ENCODE peak calls at places on chromosomes 2 and 18, in six cellular contexts. W, Z, H, M, B and Q are unnamed samples.

GRCh38 chr2:151619337-151619989 is 114.8 kb downstream of the NEB start:
- DNase-seq in W (no peak), Z (no peak), H (no peak), M (no peak), B (no peak), Q (no peak)

GRCh38 chr2:152543717-152544116 is 173.5 kb downstream of the PRPF40A start:
- DNase-seq in W (no peak), Z (no peak), H (no peak), M (no peak), B (no peak), Q (no peak)

GRCh38 chr2:47631840-47632398 is 151.0 kb upstream of the MSH6 start:
- DNase-seq in W (no peak), Z (no peak), H (peak; percentile 81), M (no peak), B (no peak), Q (no peak)

GRCh38 chr18:42052137-42052708 is 97.2 kb downstream of the PIK3C3 start:
- DNase-seq in W (no peak), Z (no peak), H (peak; percentile 34), M (no peak), B (no peak), Q (no peak)

GRCh38 chr18:49892148-49892924 is 79.0 kb upstream of the ACAA2 start:
- DNase-seq in W (no peak), Z (no peak), H (no peak), M (no peak), B (no peak), Q (no peak)

GRCh38 chr2:74812787-74813200 is 21.1 kb upstream of the HK2 start:
- DNase-seq in W (no peak), Z (no peak), H (no peak), M (no peak), B (no peak), Q (no peak)

GRCh38 chr18:4084501-4084900 is 370.6 kb downstream of the DLGAP1 start:
- DNase-seq in W (no peak), Z (no peak), H (no peak), M (no peak), B (no peak), Q (no peak)

GRCh38 chr2:26838121-26838906 is 9.6 kb upstream of the DPYSL5 start:
- DNase-seq in W (no peak), Z (no peak), H (peak; percentile 42), M (no peak), B (no peak), Q (no peak)

GRCh38 chr2:10357770-10358169 is 55.1 kb downstream of the HPCAL1 start:
- DNase-seq in W (no peak), Z (no peak), H (no peak), M (no peak), B (peak; percentile 47), Q (no peak)

GRCh38 chr2:193517615-193518014 is 1322.9 kb upstream of the TMEFF2 start:
- DNase-seq in W (no peak), Z (no peak), H (no peak), M (no peak), B (no peak), Q (no peak)

GRCh38 chr2:108971661-108972566 is 17.1 kb downstream of the EDAR start:
- DNase-seq in W (peak; percentile 27), Z (no peak), H (no peak), M (no peak), B (no peak), Q (no peak)

GRCh38 chr2:232315923-232316299 is 62.6 kb upstream of the ALPP start:
- DNase-seq in W (no peak), Z (no peak), H (no peak), M (no peak), B (no peak), Q (no peak)

GRCh38 chr2:232319117-232320037 is 59.2 kb upstream of the ALPP start:
- DNase-seq in W (no peak), Z (no peak), H (no peak), M (no peak), B (no peak), Q (no peak)

GRCh38 chr2:232318175-232318855 is 60.2 kb upstream of the ALPP start:
- DNase-seq in W (no peak), Z (no peak), H (no peak), M (no peak), B (no peak), Q (no peak)

GRCh38 chr2:232316382-232317190 is 62.0 kb upstream of the ALPP start:
- DNase-seq in W (no peak), Z (no peak), H (no peak), M (no peak), B (no peak), Q (no peak)

DNA sequence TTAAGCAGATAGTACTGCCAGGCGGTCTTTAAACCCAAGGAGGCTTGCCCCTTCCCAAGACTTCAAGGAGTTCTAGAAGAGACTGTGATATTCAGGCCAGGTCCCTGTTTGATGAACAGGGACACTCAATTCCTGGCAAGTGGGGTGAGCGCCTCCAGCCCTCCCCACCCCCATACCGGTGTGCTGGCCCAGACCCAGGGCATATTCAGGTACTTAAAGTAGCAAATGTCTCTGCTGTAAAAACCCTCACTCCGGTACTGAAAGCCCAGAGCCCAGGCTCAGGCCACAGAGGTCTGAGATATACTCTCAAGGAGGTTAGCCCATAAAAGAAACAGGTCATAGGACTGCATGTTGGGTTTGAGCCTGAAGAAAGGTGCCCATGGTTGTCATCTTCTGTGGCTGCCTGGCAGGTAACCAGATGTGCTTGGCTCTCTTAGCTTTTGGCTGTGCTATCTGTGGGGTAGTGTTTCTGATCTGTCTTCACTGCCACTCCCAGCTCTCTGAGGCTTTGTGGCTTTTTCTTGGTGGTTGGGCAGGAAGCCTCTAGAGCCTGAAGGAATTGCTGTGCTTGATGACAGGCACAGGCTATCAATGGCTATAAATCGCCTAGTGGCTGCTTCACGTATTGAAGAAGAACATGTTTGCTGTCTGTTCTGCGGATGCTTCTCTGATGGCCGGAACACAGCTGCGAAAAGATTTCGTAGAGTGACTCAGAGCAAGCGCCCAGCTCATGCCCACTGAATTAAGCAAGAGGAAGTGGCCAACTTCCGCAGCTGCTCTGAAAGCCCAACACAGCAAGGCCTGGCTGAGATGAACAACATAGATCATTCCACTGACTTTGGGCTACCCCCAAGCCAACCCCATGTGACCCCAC is 63.3 kb upstream of the ALPP start:
- DNase-seq in W (peak; percentile 41), Z (peak; percentile 63), H (no peak), M (no peak), B (no peak), Q (peak; percentile 47)
- TF ChIP-seq CTCF in W (peak; percentile 10), Z (peak; percentile 54), H (no peak), M (no peak), B (no peak), Q (peak; percentile 34)

GRCh38 chr2:208358758-208359631 is 47.6 kb upstream of the PTH2R start:
- DNase-seq in W (no peak), Z (no peak), H (no peak), M (peak; percentile 77), B (no peak), Q (no peak)
- H3K36me3 ChIP-seq in W (peaks cover 34% of the 10 kb centered on the region), Z (peaks cover 14% of the 10 kb centered on the region), H (no peaks in the 10 kb centered on the region), M (peaks cover 5% of the 10 kb centered on the region), B (peaks cover 10% of the 10 kb centered on the region), Q (peaks cover 8% of the 10 kb centered on the region)

GRCh38 chr2:98278074-98278473 is 68.2 kb upstream of the CNGA3 start:
- DNase-seq in W (no peak), Z (no peak), H (no peak), M (no peak), B (no peak), Q (no peak)
- TF ChIP-seq CTCF in W (no peak), Z (no peak), H (no peak), M (no peak), B (no peak), Q (no peak)

GRCh38 chr2:196160101-196160500 is 11.3 kb downstream of the STK17B start:
- DNase-seq in W (no peak), Z (peak; percentile 86), H (peak; percentile 36), M (no peak), B (no peak), Q (peak; percentile 79)
- H3K36me3 ChIP-seq in W (peaks cover 12% of the 10 kb centered on the region), Z (peaks cover 18% of the 10 kb centered on the region), H (no peaks in the 10 kb centered on the region), M (peaks cover 21% of the 10 kb centered on the region), B (peaks cover 12% of the 10 kb centered on the region), Q (no peaks in the 10 kb centered on the region)